ENCODE peak calls at places on chromosomes 3 and 15, in seven cellular contexts. R is adrenal gland; F is mammary epithelial cell; L is colonic mucosa; T is CD4-positive, CD25-positive, alpha-beta regulatory T cell; I is GM23338; H is heart right ventricle. U is an unnamed sample.

GRCh38 chr15:29937956-29938355 is 115.7 kb upstream of the TJP1 start:
- DNase-seq in R (no peak), F (peak; percentile 71), L (no peak), T (no peak), I (no peak), H (no peak), U (no peak)

GRCh38 chr3:182738583-182739514 is 54.5 kb upstream of the ATP11B start:
- DNase-seq in R (no peak), F (peak; percentile 95), L (peak; percentile 66), T (no peak), I (peak; percentile 24), H (no peak), U (no peak)

GRCh38 chr15:62649793-62650420 is 392.6 kb upstream of the TPM1 start:
- DNase-seq in R (peak; percentile 57), F (peak; percentile 12), L (no peak), T (peak; percentile 10), I (no peak), H (peak; percentile 49), U (no peak)

GRCh38 chr3:113261996-113262665 is 50.8 kb downstream of the BOC start:
- DNase-seq in R (no peak), F (peak; percentile 64), L (no peak), T (no peak), I (no peak), H (no peak), U (no peak)

GRCh38 chr3:186432189-186432588 is 70.2 kb upstream of the DGKG start:
- DNase-seq in R (no peak), F (peak; percentile 52), L (no peak), T (no peak), I (no peak), H (no peak), U (no peak)

GRCh38 chr15:29468899-29469298 is 199.3 kb upstream of the NSMCE3 start:
- DNase-seq in R (no peak), F (no peak), L (no peak), T (no peak), I (no peak), H (no peak), U (no peak)

GRCh38 chr3:25035511-25035910 is 392.6 kb upstream of the RARB start:
- DNase-seq in R (no peak), F (no peak), L (no peak), T (no peak), I (no peak), H (no peak), U (no peak)

GRCh38 chr3:85800676-85801075 is 841.9 kb downstream of the CADM2 start:
- DNase-seq in R (no peak), F (no peak), L (no peak), T (no peak), I (no peak), H (no peak), U (no peak)

GRCh38 chr3:141385386-141386079 is 17.2 kb downstream of the ZBTB38 start:
- DNase-seq in R (no peak), F (no peak), L (no peak), T (no peak), I (no peak), H (no peak), U (no peak)

GRCh38 chr3:196519738-196520122 is 4.6 kb upstream of the SMCO1 start:
- DNase-seq in R (no peak), F (no peak), L (no peak), T (peak; percentile 20), I (no peak), H (no peak), U (no peak)

GRCh38 chr15:73946046-73946678 is 19.9 kb downstream of the LOXL1 start:
- DNase-seq in R (no peak), F (no peak), L (no peak), T (no peak), I (no peak), H (no peak), U (peak; percentile 39)

GRCh38 chr15:56980474-56980873 is 62.0 kb downstream of the TCF12 start:
- DNase-seq in R (no peak), F (no peak), L (no peak), T (no peak), I (no peak), H (no peak), U (no peak)

GRCh38 chr15:70092462-70092850 is 5.3 kb downstream of the TLE3 start:
- DNase-seq in R (no peak), F (no peak), L (no peak), T (no peak), I (no peak), H (no peak), U (no peak)

GRCh38 chr3:18556001-18556408 is 130.9 kb upstream of the SATB1 start:
- DNase-seq in R (no peak), F (peak; percentile 4), L (no peak), T (no peak), I (no peak), H (no peak), U (no peak)

GRCh38 chr15:70701891-70702568 is 61.3 kb downstream of the UACA start:
- DNase-seq in R (no peak), F (peak; percentile 44), L (no peak), T (no peak), I (no peak), H (peak; percentile 38), U (no peak)

GRCh38 chr3:189688296-189688695 is 57.1 kb downstream of the TP63 start:
- DNase-seq in R (no peak), F (no peak), L (no peak), T (no peak), I (no peak), H (no peak), U (no peak)

GRCh38 chr3:13642597-13642996 is 93.7 kb downstream of the FBLN2 start:
- DNase-seq in R (no peak), F (no peak), L (no peak), T (no peak), I (no peak), H (no peak), U (no peak)

GRCh38 chr3:172099495-172099808 is 60.1 kb downstream of the FNDC3B start:
- DNase-seq in R (no peak), F (no peak), L (no peak), T (no peak), I (no peak), H (no peak), U (no peak)
- H3K4me3 ChIP-seq in R (no peak overlapping the region), F (no peak overlapping the region), L (no peak overlapping the region), T (no peak overlapping the region), I (no peak overlapping the region), H (no peak overlapping the region), U (no peak overlapping the region)

GRCh38 chr3:124079912-124080276 is 88.0 kb upstream of the ROPN1 start:
- DNase-seq in R (no peak), F (no peak), L (no peak), T (no peak), I (no peak), H (no peak), U (no peak)

GRCh38 chr3:124078978-124079911 is 87.3 kb upstream of the ROPN1 start:
- DNase-seq in R (peak; percentile 21), F (peak; percentile 9), L (peak; percentile 45), T (peak; percentile 40), I (peak; percentile 79), H (no peak), U (no peak)

GRCh38 chr3:124084398-124084881 is 92.5 kb upstream of the ROPN1 start:
- DNase-seq in R (no peak), F (no peak), L (no peak), T (no peak), I (no peak), H (no peak), U (no peak)

GRCh38 chr3:124082343-124082742 is 90.4 kb upstream of the ROPN1 start:
- DNase-seq in R (no peak), F (no peak), L (no peak), T (no peak), I (no peak), H (no peak), U (no peak)

DNA sequence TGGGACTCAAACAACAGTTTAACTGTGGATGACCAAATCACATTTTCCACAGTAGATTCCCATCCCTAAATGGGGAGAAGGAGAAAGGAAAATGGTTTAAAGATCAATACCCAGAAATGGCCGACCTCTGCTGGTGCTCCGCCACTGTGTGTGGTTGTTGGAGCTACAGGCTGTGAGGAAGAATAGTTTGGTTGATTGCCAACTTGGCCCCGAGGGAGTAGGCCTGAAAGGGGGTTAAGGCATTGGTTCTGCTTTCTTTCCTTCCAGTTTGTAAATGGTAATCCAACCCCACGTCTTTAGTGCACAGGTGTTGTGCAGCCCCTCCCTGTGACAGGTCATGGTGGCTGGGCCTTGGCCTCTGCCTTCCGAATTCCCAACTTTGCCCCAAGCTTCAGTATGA is 92.1 kb upstream of the ROPN1 start:
- DNase-seq in R (no peak), F (no peak), L (no peak), T (no peak), I (no peak), H (peak; percentile 55), U (no peak)
- H3K27me3 ChIP-seq in R (no peaks in the 10 kb centered on the region), F (no peaks in the 10 kb centered on the region), L (no peaks in the 10 kb centered on the region), T (peaks cover 2% of the 10 kb centered on the region), I (no peaks in the 10 kb centered on the region), H (no peaks in the 10 kb centered on the region), U (no peaks in the 10 kb centered on the region)

DNA sequence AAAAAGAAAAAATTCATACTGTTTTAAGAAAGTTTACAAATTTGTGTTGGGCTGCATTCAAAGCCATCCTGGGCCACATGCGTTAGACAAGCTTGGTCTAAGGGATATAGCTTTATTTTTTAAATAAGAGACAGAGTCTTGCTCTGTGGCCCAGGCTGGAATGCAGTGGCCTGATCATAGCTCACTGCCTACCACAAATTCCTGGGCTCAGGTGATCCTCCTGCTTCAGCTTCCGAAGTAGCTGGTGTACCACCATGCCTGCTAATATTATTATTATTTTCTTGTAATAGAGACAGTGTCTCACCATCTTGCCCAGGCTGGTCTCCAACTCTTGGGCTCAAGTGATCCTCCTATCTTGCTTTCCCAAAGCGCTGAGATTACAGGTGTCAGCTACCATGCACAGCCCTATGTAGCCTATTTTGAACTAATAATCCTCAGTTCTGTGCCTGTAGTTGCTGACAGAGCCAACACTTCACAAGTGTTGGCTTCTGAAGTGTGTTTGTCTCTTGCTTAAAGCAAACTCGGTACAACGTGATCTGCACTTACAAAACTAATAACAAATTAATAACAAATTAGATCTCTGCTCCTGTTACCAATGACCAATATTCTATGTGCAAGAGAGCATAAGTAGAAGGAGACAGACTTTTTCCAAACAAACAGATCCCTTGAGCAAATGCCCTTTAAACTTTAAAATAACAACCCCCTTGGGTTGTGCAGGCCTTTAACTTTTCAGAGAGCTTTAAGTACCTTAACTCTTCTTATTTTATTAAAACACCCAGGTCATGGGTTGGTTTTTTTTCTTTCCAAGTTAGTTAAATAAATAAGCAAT is 135.2 kb downstream of the VGLL4 start:
- DNase-seq in R (no peak), F (no peak), L (no peak), T (no peak), I (no peak), H (no peak), U (no peak)
- H3K4me3 ChIP-seq in R (no peak overlapping the region), F (no peak overlapping the region), L (no peak overlapping the region), T (no peak overlapping the region), I (no peak overlapping the region), H (peak overlapping the region; percentile 4), U (peak overlapping the region; percentile 2)

DNA sequence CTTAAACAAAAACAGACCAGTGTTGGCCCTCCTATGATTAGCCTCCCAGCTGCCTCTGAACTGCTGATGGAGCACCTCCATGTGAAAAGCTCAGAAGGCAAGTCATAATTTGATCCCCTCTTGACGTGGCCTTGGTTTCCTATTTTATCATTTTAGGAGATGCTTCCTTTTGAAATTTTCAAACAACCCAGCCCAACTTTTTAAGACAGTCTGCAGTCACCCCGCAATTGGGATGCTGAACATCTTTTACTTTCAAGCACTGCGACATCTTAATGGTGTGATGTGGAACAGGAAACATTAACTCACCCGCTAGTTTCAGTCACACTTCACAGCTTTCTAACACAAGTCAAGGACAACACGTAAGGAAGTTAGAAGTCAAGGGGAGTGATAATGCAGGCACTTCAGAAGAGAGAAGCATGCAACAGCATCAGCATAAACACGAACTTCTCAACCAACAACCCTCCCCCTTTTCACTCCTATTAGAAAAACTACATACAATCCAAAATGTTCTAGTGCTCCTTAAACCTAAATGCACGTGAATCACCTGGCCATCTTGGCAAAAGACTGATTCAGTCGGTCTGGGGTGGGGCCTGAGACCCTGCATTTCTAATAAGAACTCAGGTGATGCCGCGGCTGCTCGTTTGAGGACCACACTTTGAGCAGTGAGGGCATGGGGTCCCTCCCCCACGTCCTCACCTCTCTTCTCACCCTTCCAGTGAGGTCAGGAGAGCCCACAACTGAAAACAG is 161.5 kb downstream of the FOXP1 start:
- DNase-seq in R (no peak), F (no peak), L (no peak), T (peak; percentile 90), I (no peak), H (no peak), U (no peak)
- H3K27me3 ChIP-seq in R (no peaks in the 10 kb centered on the region), F (no peaks in the 10 kb centered on the region), L (no peaks in the 10 kb centered on the region), T (no peaks in the 10 kb centered on the region), I (no peaks in the 10 kb centered on the region), H (no peaks in the 10 kb centered on the region), U (no peaks in the 10 kb centered on the region)

U was measured in lower lobe of right lung.